ENCODE peak calls at places on chromosomes 13 and 19, in four cellular contexts. O is mesenteric fat pad; N is stimulated activated CD8-positive, alpha-beta memory T cell treated with anti-CD3 and anti-CD28 coated beads, Interleukin-15, amount 100 ng/mL, for 24 hours; F is body of pancreas. L is an unnamed sample.

GRCh38 chr13:32019612-32020233 is 11.9 kb upstream of the FRY start:
- DNase-seq in O (no peak), N (no peak), F (peak; percentile 19), L (no peak)

GRCh38 chr19:46391296-46392251 is 21.8 kb downstream of the CCDC8 start:
- DNase-seq in O (no peak), N (no peak), F (no peak), L (no peak)

GRCh38 chr19:18737337-18737953 is 53.7 kb downstream of the COMP start:
- DNase-seq in O (no peak), N (no peak), F (no peak), L (no peak)

GRCh38 chr13:62137629-62138405 is 722.2 kb upstream of the PCDH20 start:
- DNase-seq in O (no peak), N (no peak), F (no peak), L (no peak)

GRCh38 chr19:33577947-33578346 is 43.8 kb upstream of the CHST8 start:
- DNase-seq in O (no peak), N (no peak), F (no peak), L (no peak)

GRCh38 chr19:48403606-48404005 is 10.1 kb downstream of the GRIN2D start:
- DNase-seq in O (no peak), N (no peak), F (peak; percentile 41), L (no peak)

GRCh38 chr19:42325896-42326771 is 699 bp downstream of the MEGF8 start:
- DNase-seq in O (no peak), N (no peak), F (no peak), L (no peak)

GRCh38 chr13:40283666-40284065 is 382.8 kb downstream of the FOXO1 start:
- DNase-seq in O (no peak), N (no peak), F (no peak), L (no peak)

GRCh38 chr13:95497307-95497943 is 55.1 kb upstream of the CLDN10 start:
- DNase-seq in O (no peak), N (no peak), F (peak; percentile 64), L (no peak)

GRCh38 chr13:82803341-82803740 is 1078.9 kb downstream of the SLITRK1 start:
- DNase-seq in O (no peak), N (no peak), F (no peak), L (no peak)

GRCh38 chr19:1691589-1692290 is 39.3 kb upstream of the TCF3 start:
- DNase-seq in O (no peak), N (no peak), F (no peak), L (no peak)

GRCh38 chr19:41735071-41735623 is 20.2 kb upstream of the CEACAM6 start:
- DNase-seq in O (no peak), N (no peak), F (no peak), L (no peak)

GRCh38 chr13:37295046-37295445 is 189.6 kb upstream of the CSNK1A1L start:
- DNase-seq in O (no peak), N (no peak), F (no peak), L (no peak)

GRCh38 chr19:47661571-47661970 is 51.7 kb upstream of the EHD2 start:
- DNase-seq in O (no peak), N (no peak), F (no peak), L (no peak)

GRCh38 chr13:76522083-76522755 is 364.0 kb downstream of the KCTD12 start:
- DNase-seq in O (no peak), N (no peak), F (no peak), L (no peak)

GRCh38 chr19:48989701-48990291 is 3.3 kb downstream of the GYS1 start:
- DNase-seq in O (no peak), N (no peak), F (no peak), L (no peak)

GRCh38 chr19:34366670-34367423 is 1.9 kb downstream of the GPI start:
- DNase-seq in O (no peak), N (no peak), F (no peak), L (no peak)

GRCh38 chr19:40603071-40603718 is 2.0 kb downstream of the LTBP4 start:
- DNase-seq in O (no peak), N (no peak), F (no peak), L (no peak)

GRCh38 chr13:92761710-92762109 is 464.9 kb upstream of the GPC6 start:
- DNase-seq in O (no peak), N (no peak), F (no peak), L (no peak)

GRCh38 chr13:110346661-110347067 is 39.6 kb downstream of the COL4A2 start:
- DNase-seq in O (no peak), N (no peak), F (no peak), L (no peak)

GRCh38 chr19:40389404-40390083 is 437 bp downstream of the HIPK4 start:
- DNase-seq in O (no peak), N (no peak), F (no peak), L (no peak)

GRCh38 chr19:52028780-52029123 is 573 bp upstream of the ZNF614 start:
- DNase-seq in O (no peak), N (no peak), F (no peak), L (no peak)

GRCh38 chr19:55014714-55015113 is 23.4 kb downstream of the GP6 start:
- DNase-seq in O (no peak), N (no peak), F (no peak), L (no peak)

GRCh38 chr19:2426661-2427322 is 594 bp downstream of the TIMM13 start:
- DNase-seq in O (no peak), N (peak; percentile 22), F (peak; percentile 49), L (peak; percentile 74)

GRCh38 chr19:18470153-18470552 is 32.2 kb upstream of the ISYNA1 start:
- DNase-seq in O (no peak), N (no peak), F (no peak), L (peak; percentile 77)

GRCh38 chr13:60169239-60170031 is 5.7 kb upstream of the DIAPH3 start:
- DNase-seq in O (no peak), N (no peak), F (no peak), L (no peak)

GRCh38 chr13:30299746-30300145 is 7.6 kb downstream of the KATNAL1 start:
- DNase-seq in O (no peak), N (no peak), F (no peak), L (no peak)

GRCh38 chr13:49690990-49691886 is at the start of gene EBPL:
- DNase-seq in O (peak; percentile 96), N (peak; percentile 75), F (peak; percentile 92), L (peak; percentile 97)

GRCh38 chr13:96835591-96835990 is 158.7 kb downstream of the OXGR1 start:
- DNase-seq in O (no peak), N (no peak), F (no peak), L (no peak)

GRCh38 chr19:42024622-42025111 is 30.6 kb upstream of the ATP1A3 start:
- DNase-seq in O (no peak), N (no peak), F (peak; percentile 19), L (no peak)

GRCh38 chr13:25114220-25114619 is 18.3 kb downstream of the PABPC3 start:
- DNase-seq in O (no peak), N (peak; percentile 17), F (peak; percentile 70), L (peak; percentile 69)